ENCODE peak calls at places on chromosome 5, in eight cellular contexts. Y is spleen, A is uterus, D is HepG2, O is H1, R is A549, S is transverse colon, W is NB4. X is an unnamed sample.

GRCh38 chr5:78295035-78295961 is 800 bp upstream of the AP3B1 start:
- DNase-seq in Y (peak; percentile 86), A (peak; percentile 33), S (peak; percentile 58), D (peak; percentile 39), W (peak; percentile 27), R (peak; percentile 35), O (peak; percentile 78), X (peak; percentile 20)

GRCh38 chr5:179486596-179487051 is 63.7 kb upstream of the RUFY1 start:
- DNase-seq in Y (peak; percentile 62), R (no peak), A (no peak), D (no peak), W (no peak), S (no peak), O (no peak), X (no peak)

GRCh38 chr5:80752427-80752826 is 97.6 kb upstream of the DHFR start:
- DNase-seq in R (no peak), S (no peak), D (no peak), A (no peak), Y (no peak), O (no peak), W (no peak), X (no peak)

GRCh38 chr5:132321109-132321721 is 27.0 kb downstream of the SLC22A4 start:
- DNase-seq in O (no peak), D (peak; percentile 67), W (no peak), S (no peak), R (no peak), A (no peak), Y (no peak), X (no peak)

GRCh38 chr5:111238826-111239225 is 14.6 kb downstream of the CAMK4 start:
- DNase-seq in S (no peak), A (no peak), D (no peak), R (no peak), O (no peak), W (no peak), Y (no peak), X (no peak)

GRCh38 chr5:171661146-171661545 is 124.5 kb upstream of the SMIM23 start:
- DNase-seq in S (no peak), R (no peak), A (no peak), Y (no peak), O (no peak), D (no peak), W (no peak), X (no peak)

GRCh38 chr5:172939045-172939444 is 20.2 kb upstream of the RPL26L1 start:
- DNase-seq in Y (peak; percentile 68), W (peak; percentile 60), R (no peak), A (no peak), S (no peak), D (peak; percentile 45), O (peak; percentile 65), X (no peak)

GRCh38 chr5:162128117-162128516 is 60.5 kb downstream of the GABRG2 start:
- DNase-seq in A (no peak), O (peak; percentile 46), W (no peak), D (no peak), S (no peak), R (no peak), Y (no peak), X (no peak)

GRCh38 chr5:178590924-178591423 is 781 bp upstream of the COL23A1 start:
- DNase-seq in O (no peak), D (no peak), R (no peak), Y (no peak), S (no peak), A (no peak), W (no peak), X (no peak)

GRCh38 chr5:109692011-109692410 is 2.3 kb downstream of the MAN2A1 start:
- DNase-seq in D (no peak), Y (no peak), S (no peak), O (no peak), W (peak; percentile 19), R (no peak), A (no peak), X (no peak)

GRCh38 chr5:32013658-32014057 is 160.5 kb downstream of the GOLPH3 start:
- DNase-seq in A (no peak), D (no peak), R (no peak), W (peak; percentile 19), S (no peak), O (no peak), Y (no peak), X (no peak)

GRCh38 chr5:78985407-78986223 is 505 bp upstream of the ARSB start:
- DNase-seq in Y (peak; percentile 81), D (peak; percentile 100), A (no peak), S (peak; percentile 45), W (peak; percentile 87), O (no peak), R (peak; percentile 30), X (no peak)

GRCh38 chr5:172505840-172506638 is 51.7 kb upstream of the SH3PXD2B start:
- DNase-seq in Y (peak; percentile 27), A (peak; percentile 10), W (no peak), S (peak; percentile 5), O (peak; percentile 28), D (no peak), R (no peak), X (peak; percentile 7)

GRCh38 chr5:171965740-171966139 is 40.7 kb downstream of the FBXW11 start:
- DNase-seq in S (no peak), R (no peak), O (no peak), W (peak; percentile 75), Y (no peak), A (no peak), D (no peak), X (no peak)

GRCh38 chr5:3301316-3301715 is 294.3 kb upstream of the IRX1 start:
- DNase-seq in D (no peak), Y (no peak), O (no peak), W (no peak), A (no peak), S (no peak), R (no peak), X (peak; percentile 54)

GRCh38 chr5:93580387-93581100 is 475 bp downstream of the NR2F1-AS1 start:
- DNase-seq in R (no peak), W (peak; percentile 40), A (no peak), S (no peak), D (no peak), O (no peak), Y (no peak), X (peak; percentile 87)

GRCh38 chr5:19855929-19856328 is 132.1 kb downstream of the CDH18 start:
- DNase-seq in O (no peak), D (no peak), S (no peak), A (no peak), Y (no peak), W (no peak), R (no peak), X (no peak)

GRCh38 chr5:144697847-144698262 is 527.2 kb downstream of the KCTD16 start:
- DNase-seq in A (no peak), W (no peak), S (no peak), Y (no peak), O (no peak), R (no peak), D (no peak), X (no peak)

GRCh38 chr5:134135091-134135655 is 20.7 kb downstream of the TCF7 start:
- DNase-seq in R (no peak), O (no peak), S (peak; percentile 1), A (peak; percentile 3), Y (peak; percentile 37), D (no peak), W (no peak), X (no peak)

GRCh38 chr5:6772886-6773285 is 59.7 kb downstream of the TENT4A start:
- DNase-seq in R (no peak), A (no peak), W (no peak), Y (no peak), O (no peak), D (no peak), S (no peak), X (no peak)

GRCh38 chr5:51881901-51882300 is 498.7 kb downstream of the ISL1 start:
- DNase-seq in W (no peak), Y (no peak), R (no peak), S (no peak), A (no peak), D (no peak), O (no peak), X (no peak)

GRCh38 chr5:169494383-169495251 is 89.0 kb upstream of the SPDL1 start:
- DNase-seq in S (no peak), A (no peak), Y (no peak), O (no peak), D (no peak), W (no peak), R (no peak), X (no peak)

DNA sequence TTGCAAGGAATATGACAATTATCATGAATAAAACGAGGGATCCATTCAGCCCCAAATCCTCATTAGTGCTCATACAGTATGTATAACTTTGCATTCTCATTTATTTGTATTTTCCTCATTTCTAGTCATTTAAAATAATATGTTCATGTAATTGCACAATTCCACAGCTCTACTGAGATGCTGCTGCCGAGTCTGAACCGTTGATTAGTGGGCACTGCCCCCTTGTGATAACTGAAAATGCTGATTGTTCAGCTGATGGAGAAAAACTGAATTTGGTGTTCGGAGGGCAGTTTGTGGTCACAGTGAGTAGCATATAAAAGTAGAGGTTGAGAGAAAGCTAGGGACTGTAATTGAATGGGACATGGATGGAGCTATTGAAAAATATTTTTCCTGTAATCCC is 12.2 kb upstream of the GPR151 start:
- DNase-seq in A (no peak), D (no peak), R (no peak), W (peak; percentile 24), Y (no peak), S (no peak), O (no peak), X (no peak)
- TF ChIP-seq CTCF in A (no peak), D (peak; percentile 36), R (no peak), W (peak; percentile 19), Y (no peak), S (no peak), O (peak; percentile 15), X (no peak)

GRCh38 chr5:58259685-58260152 is 200.2 kb downstream of the PLK2 start:
- DNase-seq in A (no peak), Y (no peak), D (peak; percentile 3), W (no peak), O (no peak), R (peak; percentile 86), S (no peak), X (no peak)
- TF ChIP-seq POLR2A in A (no peak), Y (no peak), D (no peak), W (no peak), O (no peak), R (no peak), S (no peak), X (no peak)

GRCh38 chr5:39691993-39692392 is 267.2 kb upstream of the DAB2 start:
- DNase-seq in O (no peak), W (no peak), D (no peak), S (no peak), Y (no peak), A (no peak), R (no peak), X (no peak)
- TF ChIP-seq CTCF in O (peak; percentile 59), W (no peak), D (peak; percentile 40), S (peak; percentile 24), Y (no peak), A (no peak), R (peak; percentile 17), X (no peak)

DNA sequence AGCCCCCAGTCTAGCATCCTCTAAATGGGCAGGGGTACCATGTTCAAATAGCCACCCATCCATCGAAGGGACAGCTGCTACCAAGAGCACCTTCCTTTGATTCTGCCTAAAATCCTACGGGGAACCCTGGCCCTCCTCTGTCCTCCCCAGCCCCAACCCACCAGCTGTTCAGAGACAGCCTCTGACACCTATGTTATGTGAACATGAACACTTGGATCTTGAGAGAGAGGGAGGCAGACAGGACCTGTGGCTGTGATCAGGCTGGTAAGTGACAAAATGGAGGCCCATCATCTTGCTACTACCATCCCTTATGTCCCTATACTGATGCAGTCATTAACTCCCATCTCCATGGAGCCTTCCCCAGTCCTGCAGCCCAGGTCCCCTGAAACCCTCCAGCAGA is 8.2 kb downstream of the SLC23A1 start:
- DNase-seq in O (no peak), R (no peak), S (no peak), W (no peak), Y (peak; percentile 29), A (peak; percentile 5), D (no peak), X (no peak)
- TF ChIP-seq POLR2A in O (no peak), R (no peak), S (no peak), W (no peak), Y (no peak), A (no peak), D (no peak), X (no peak)

X was measured in lower leg skin.